ENCODE peak calls at places on chromosome 13, in eight cellular contexts. C, J, O, G, N, H, Y and P are unnamed samples.

GRCh38 chr13:40403509-40404241 is 262.8 kb downstream of the FOXO1 start:
- DNase-seq in C (no peak), J (no peak), O (peak), G (no peak), N (no peak), H (no peak), Y (no peak), P (no peak)

GRCh38 chr13:111897846-111898215 is 169.1 kb upstream of the SOX1 start:
- DNase-seq in C (no peak), J (no peak), O (no peak), G (peak), N (peak), H (no peak), Y (no peak), P (no peak)

GRCh38 chr13:41231025-41231677 is 32.2 kb downstream of the MTRF1 start:
- DNase-seq in C (no peak), J (no peak), O (no peak), G (no peak), N (no peak), H (no peak), Y (no peak), P (no peak)

GRCh38 chr13:112699318-112699918 is 9.6 kb downstream of the ATP11A start:
- DNase-seq in C (no peak), J (no peak), O (no peak), G (peak), N (peak), H (no peak), Y (no peak), P (no peak)

GRCh38 chr13:110015253-110015652 is 228.9 kb upstream of the IRS2 start:
- DNase-seq in C (no peak), J (no peak), O (no peak), G (no peak), N (no peak), H (peak), Y (peak), P (no peak)

GRCh38 chr13:107376393-107377085 is 808.6 kb upstream of the ARGLU1 start:
- DNase-seq in C (no peak), J (no peak), O (no peak), G (no peak), N (no peak), H (no peak), Y (no peak), P (no peak)

GRCh38 chr13:95023405-95023804 is 277.8 kb downstream of the ABCC4 start:
- DNase-seq in C (no peak), J (no peak), O (no peak), G (no peak), N (no peak), H (no peak), Y (no peak), P (no peak)

GRCh38 chr13:45503658-45504057 is 38.9 kb downstream of the COG3 start:
- DNase-seq in C (no peak), J (no peak), O (no peak), G (no peak), N (no peak), H (no peak), Y (no peak), P (no peak)

GRCh38 chr13:21022056-21022693 is 39.2 kb downstream of the LATS2 start:
- DNase-seq in C (no peak), J (no peak), O (no peak), G (no peak), N (peak), H (no peak), Y (peak), P (no peak)

GRCh38 chr13:34833562-34834182 is 108.4 kb upstream of the NBEA start:
- DNase-seq in C (no peak), J (no peak), O (no peak), G (no peak), N (no peak), H (peak), Y (no peak), P (peak)

GRCh38 chr13:21546372-21546771 is 57.6 kb downstream of the MICU2 start:
- DNase-seq in C (no peak), J (no peak), O (no peak), G (no peak), N (no peak), H (no peak), Y (no peak), P (no peak)

GRCh38 chr13:40352385-40352778 is 314.1 kb downstream of the FOXO1 start:
- DNase-seq in C (peak), J (no peak), O (peak), G (peak), N (no peak), H (no peak), Y (peak), P (no peak)

GRCh38 chr13:94195715-94196114 is 283.8 kb downstream of the DCT start:
- DNase-seq in C (no peak), J (no peak), O (no peak), G (no peak), N (no peak), H (no peak), Y (no peak), P (peak)

GRCh38 chr13:22800726-22801401 is 379.9 kb upstream of the SGCG start:
- DNase-seq in C (no peak), J (no peak), O (no peak), G (peak), N (no peak), H (no peak), Y (no peak), P (no peak)

GRCh38 chr13:88071371-88071770 is 400.2 kb downstream of the SLITRK5 start:
- DNase-seq in C (no peak), J (no peak), O (no peak), G (no peak), N (no peak), H (no peak), Y (no peak), P (no peak)

GRCh38 chr13:45149964-45150363 is 29.7 kb downstream of the GTF2F2 start:
- DNase-seq in C (no peak), J (no peak), O (no peak), G (no peak), N (no peak), H (no peak), Y (no peak), P (no peak)

GRCh38 chr13:33794576-33794975 is 23.4 kb upstream of the RFC3 start:
- DNase-seq in C (no peak), J (no peak), O (no peak), G (no peak), N (no peak), H (no peak), Y (no peak), P (no peak)

GRCh38 chr13:73274147-73274546 is 215.3 kb downstream of the KLF5 start:
- DNase-seq in C (no peak), J (no peak), O (no peak), G (no peak), N (no peak), H (no peak), Y (no peak), P (no peak)

GRCh38 chr13:113902956-113903355 is 39.1 kb upstream of the GAS6 start:
- DNase-seq in C (peak), J (peak), O (no peak), G (no peak), N (peak), H (no peak), Y (no peak), P (no peak)

GRCh38 chr13:94196426-94196825 is 283.1 kb downstream of the DCT start:
- DNase-seq in C (no peak), J (no peak), O (no peak), G (no peak), N (no peak), H (no peak), Y (no peak), P (no peak)

GRCh38 chr13:74290324-74290773 is 156.1 kb upstream of the KLF12 start:
- DNase-seq in C (peak), J (no peak), O (no peak), G (peak), N (no peak), H (peak), Y (peak), P (peak)

GRCh38 chr13:67230774-67231480 is 791 bp upstream of the PCDH9 start:
- DNase-seq in C (peak), J (peak), O (peak), G (peak), N (peak), H (peak), Y (peak), P (peak)

GRCh38 chr13:67229438-67230242 is 496 bp downstream of the PCDH9 start:
- DNase-seq in C (no peak), J (no peak), O (no peak), G (no peak), N (no peak), H (no peak), Y (no peak), P (peak)

GRCh38 chr13:67228909-67229308 is 1.2 kb downstream of the PCDH9 start:
- DNase-seq in C (no peak), J (no peak), O (no peak), G (no peak), N (no peak), H (no peak), Y (no peak), P (no peak)

GRCh38 chr13:67231481-67231940 is 1.4 kb upstream of the PCDH9 start:
- DNase-seq in C (no peak), J (no peak), O (no peak), G (no peak), N (no peak), H (no peak), Y (no peak), P (no peak)

GRCh38 chr13:67230243-67230773 is at the start of gene PCDH9:
- DNase-seq in C (peak), J (peak), O (peak), G (peak), N (peak), H (peak), Y (peak), P (peak)
- TF ChIP-seq POLR2A in C (peak), J (no peak), O (peak), G (peak), N (no peak), H (peak), Y (peak), P (peak)

GRCh38 chr13:100673831-100674362 is 698 bp downstream of the TMTC4 start:
- DNase-seq in C (peak), J (no peak), O (peak), G (peak), N (no peak), H (peak), Y (peak), P (peak)

GRCh38 chr13:100675660-100676129 is 1.1 kb upstream of the TMTC4 start:
- DNase-seq in C (no peak), J (no peak), O (no peak), G (no peak), N (no peak), H (no peak), Y (no peak), P (no peak)

GRCh38 chr13:100673376-100673830 is 1.2 kb downstream of the TMTC4 start:
- DNase-seq in C (no peak), J (no peak), O (no peak), G (peak), N (no peak), H (no peak), Y (no peak), P (no peak)

GRCh38 chr13:100674363-100674847 is at the start of gene TMTC4:
- DNase-seq in C (no peak), J (no peak), O (no peak), G (no peak), N (no peak), H (peak), Y (no peak), P (no peak)

DNA sequence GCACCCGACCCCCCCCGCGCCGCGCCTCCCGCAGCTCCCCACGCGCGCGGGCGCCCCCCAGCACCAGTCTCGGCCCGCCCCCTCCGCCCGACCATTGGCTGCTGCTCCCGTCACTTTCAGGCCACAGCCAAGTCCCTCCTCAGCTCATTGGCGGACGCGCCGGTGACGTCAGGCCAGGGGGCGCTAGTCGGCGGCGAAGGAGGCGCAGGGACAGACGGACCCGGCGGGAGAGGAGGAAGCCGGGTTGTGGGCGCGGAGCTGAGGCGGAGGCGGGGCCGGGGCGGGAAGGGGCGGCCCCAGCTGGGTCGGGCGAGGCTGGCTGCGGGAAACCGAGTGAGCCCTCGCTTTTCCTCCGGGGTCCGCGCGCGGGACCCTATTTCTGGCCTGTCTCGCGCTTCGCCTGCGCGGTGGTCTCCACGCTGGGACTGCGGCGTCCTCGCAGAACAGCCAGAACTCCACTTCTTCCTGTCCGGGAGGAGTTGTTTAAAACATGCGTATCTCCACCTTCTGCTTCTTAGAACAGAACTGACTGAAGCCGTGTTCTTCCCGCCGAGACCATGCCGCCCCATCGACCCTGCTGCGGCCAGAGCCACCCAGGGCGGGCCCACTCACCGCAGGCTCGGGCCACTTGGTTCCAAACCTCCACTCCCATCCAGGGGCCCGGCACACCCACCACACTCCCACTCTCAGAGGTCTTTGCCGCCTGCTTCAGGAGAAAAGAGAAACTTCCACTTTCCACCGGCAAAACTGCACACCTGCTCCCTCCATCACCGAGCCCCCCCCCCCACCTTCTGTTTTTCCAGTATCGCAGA is 459 bp upstream of the TMTC4 start:
- DNase-seq in C (peak), J (peak), O (peak), G (peak), N (peak), H (peak), Y (peak), P (peak)
- TF ChIP-seq POLR2A in C (peak), J (peak), O (peak), G (peak), N (no peak), H (peak), Y (peak), P (peak)

GRCh38 chr13:50125556-50126377 is 110.5 kb downstream of the KCNRG start:
- DNase-seq in C (peak), J (peak), O (peak), G (peak), N (peak), H (peak), Y (peak), P (peak)
- TF ChIP-seq POLR2A in C (no peak), J (peak), O (peak), G (peak), N (no peak), H (peak), Y (peak), P (peak)

DNA sequence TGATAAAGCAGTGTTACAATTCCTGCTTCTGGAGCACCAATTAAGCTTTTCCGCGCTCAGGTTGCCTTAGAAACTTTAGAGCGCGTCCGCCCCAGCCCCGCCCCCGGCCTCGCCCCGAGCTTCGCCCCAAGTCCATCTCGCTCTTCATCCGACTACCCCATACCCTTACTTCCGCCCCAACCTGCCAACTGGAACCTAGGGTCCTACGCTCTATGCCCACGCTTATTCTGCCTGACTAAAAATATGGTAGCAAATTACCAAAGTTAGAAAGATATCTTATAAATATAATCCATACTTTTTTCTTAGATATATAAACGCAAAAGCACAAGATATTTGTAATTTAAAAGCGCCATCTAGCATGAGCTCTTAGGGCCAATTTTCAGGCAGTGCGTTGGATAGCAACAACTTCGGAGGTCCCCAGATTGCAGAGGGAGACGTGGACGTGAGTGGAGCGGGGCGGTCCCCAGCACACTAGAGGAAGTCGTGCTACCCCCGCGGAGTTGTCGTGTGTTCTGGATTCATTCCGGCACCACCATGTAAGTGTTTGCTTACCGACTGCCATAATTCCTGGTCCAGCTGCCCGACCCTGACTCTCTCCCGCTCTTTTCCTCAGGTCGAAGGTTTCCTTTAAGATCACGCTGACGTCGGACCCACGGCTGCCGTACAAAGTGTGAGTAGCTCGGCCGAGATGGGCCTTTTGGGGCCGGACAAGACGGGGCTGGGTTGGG is at the start of gene UFM1:
- DNase-seq in C (peak), J (peak), O (peak), G (peak), N (peak), H (peak), Y (peak), P (peak)
- TF ChIP-seq POLR2A in C (no peak), J (peak), O (peak), G (peak), N (no peak), H (peak), Y (peak), P (peak)

DNA sequence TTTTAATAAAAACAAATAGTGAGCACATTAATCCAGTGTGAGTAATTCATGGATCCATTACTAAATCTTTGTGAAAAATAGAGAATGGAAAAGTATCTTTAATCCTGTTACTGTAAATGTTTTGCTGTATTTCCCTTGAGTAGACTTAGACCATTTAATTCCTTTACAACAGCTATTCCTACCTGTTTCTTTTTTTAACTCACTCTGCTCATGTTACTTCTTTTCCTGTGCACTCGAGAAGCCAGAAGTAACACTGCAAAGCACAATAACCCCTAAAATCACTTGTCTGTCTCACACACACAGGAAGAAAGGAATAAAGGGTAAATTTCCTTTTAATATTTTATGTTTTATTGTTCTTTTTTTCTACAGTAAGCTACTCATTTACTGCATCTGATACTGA is 244.3 kb downstream of the SHISA2 start:
- DNase-seq in C (no peak), J (no peak), O (no peak), G (no peak), N (no peak), H (no peak), Y (no peak), P (no peak)
- TF ChIP-seq POLR2A in C (no peak), J (no peak), O (no peak), G (no peak), N (no peak), H (no peak), Y (no peak), P (no peak)

DNA sequence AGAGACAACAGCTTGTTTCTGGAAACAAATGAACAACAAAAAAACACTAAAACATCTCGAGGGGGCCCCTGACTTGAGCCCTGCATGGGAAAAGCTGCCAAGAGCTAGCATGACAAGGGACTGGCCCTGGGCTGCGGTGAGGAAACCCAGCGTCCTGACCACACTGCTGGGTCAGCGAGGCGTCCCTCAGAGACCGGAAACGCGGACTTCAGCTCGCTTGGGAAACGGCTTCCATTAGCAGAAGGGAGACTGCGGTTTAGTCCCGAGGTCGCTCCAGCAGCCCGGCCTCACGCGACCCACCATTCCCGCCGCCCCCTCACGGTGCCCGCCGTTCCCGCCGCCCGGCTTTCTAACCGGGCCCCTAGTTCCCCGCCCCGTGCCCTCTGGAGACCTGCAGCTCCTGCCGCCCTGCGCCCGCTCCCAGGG is 630 bp downstream of the CCDC122 start:
- DNase-seq in C (peak), J (peak), O (peak), G (peak), N (peak), H (peak), Y (peak), P (peak)
- TF ChIP-seq POLR2A in C (no peak), J (no peak), O (no peak), G (no peak), N (no peak), H (no peak), Y (no peak), P (no peak)

GRCh38 chr13:49443689-49444516 is at the start of the genes CAB39L and SETDB2:
- DNase-seq in C (peak), J (peak), O (peak), G (peak), N (peak), H (peak), Y (peak), P (peak)
- TF ChIP-seq POLR2A in C (peak), J (peak), O (peak), G (peak), N (no peak), H (peak), Y (peak), P (peak)

DNA sequence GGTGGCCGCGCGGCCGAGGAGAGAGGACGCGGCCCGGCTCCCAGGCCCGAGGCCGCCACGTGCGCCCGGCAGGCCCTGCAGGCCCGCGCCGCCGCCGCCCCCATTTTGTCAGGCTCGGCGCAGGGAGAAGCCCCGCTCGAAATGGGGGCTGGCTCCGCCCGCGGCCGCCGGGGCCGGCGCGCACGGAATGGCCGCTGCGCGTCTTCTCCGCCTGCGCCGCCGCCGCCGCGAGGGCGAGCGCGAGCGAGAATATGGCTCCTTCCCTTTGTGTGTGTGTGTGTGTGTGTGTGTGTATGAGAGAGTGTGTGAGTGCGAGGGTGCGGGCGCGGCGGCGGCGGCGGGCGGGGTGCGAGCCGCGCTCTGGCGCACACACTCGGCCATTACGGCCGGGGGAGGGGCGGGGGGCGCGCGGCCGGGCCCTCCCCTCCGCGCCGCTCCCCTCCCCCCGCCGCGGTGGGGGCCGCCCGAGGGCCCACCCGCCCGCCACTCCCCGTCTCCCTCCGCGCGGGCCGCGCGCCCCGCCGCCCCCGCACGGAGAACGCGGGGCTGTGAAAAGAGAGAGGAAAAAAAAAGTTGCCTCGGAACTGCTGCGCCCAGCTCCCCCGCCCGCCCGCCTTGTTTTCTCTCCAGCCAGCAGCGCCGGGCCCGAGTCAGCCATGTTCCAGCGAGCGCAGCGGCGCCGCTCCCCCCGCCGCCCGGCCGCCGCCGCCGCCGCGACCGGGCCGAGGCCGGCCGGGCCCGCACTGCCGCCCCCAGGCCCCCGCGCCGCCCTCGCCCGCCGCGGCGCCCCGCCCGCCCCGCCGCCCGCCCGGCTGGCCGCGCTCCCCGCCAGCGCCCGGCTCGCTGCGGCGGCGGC is 1.0 kb downstream of the HMGB1 start:
- DNase-seq in C (peak), J (peak), O (peak), G (peak), N (peak), H (peak), Y (peak), P (no peak)
- TF ChIP-seq POLR2A in C (peak), J (no peak), O (no peak), G (peak), N (no peak), H (peak), Y (peak), P (peak)